ENCODE peak calls at places on chromosomes 4 and X, in four cellular contexts. Q, X, M and W are unnamed samples.

GRCh38 chrX:41473936-41474725 is 27.0 kb downstream of the NYX start:
- DNase-seq in X (no peak), M (no peak), Q (no peak), W (no peak)

GRCh38 chr4:8136972-8137710 is 21.5 kb downstream of the ABLIM2 start:
- DNase-seq in Q (no peak), X (no peak), M (no peak), W (no peak)

GRCh38 chrX:1452497-1453389 is at the start of gene ASMTL:
- DNase-seq in Q (peak; percentile 100), M (peak; percentile 97), X (peak; percentile 100), W (peak; percentile 100)

GRCh38 chr4:99029852-99030251 is 34.3 kb downstream of the METAP1 start:
- DNase-seq in M (no peak), Q (no peak), X (no peak), W (no peak)

GRCh38 chr4:54226399-54227260 is 2.5 kb upstream of the PDGFRA start:
- DNase-seq in M (peak; percentile 14), Q (peak; percentile 68), X (no peak), W (peak; percentile 47)

GRCh38 chr4:27714073-27714472 is 853.4 kb downstream of the STIM2 start:
- DNase-seq in Q (no peak), M (no peak), X (no peak), W (no peak)

GRCh38 chrX:134484039-134484438 is 24.1 kb downstream of the HPRT1 start:
- DNase-seq in Q (no peak), X (no peak), M (no peak), W (no peak)

GRCh38 chr4:155529197-155529596 is 137.5 kb upstream of the GUCY1A1 start:
- DNase-seq in M (no peak), X (no peak), Q (no peak), W (no peak)

GRCh38 chr4:8754634-8755589 is 116.7 kb downstream of the HMX1 start:
- DNase-seq in Q (peak; percentile 12), X (no peak), M (no peak), W (no peak)

GRCh38 chr4:47482326-47482725 is 2.7 kb upstream of the ATP10D start:
- DNase-seq in X (no peak), Q (no peak), M (peak; percentile 73), W (no peak)

GRCh38 chr4:53917719-53918118 is 146.7 kb downstream of the CHIC2 start:
- DNase-seq in M (peak; percentile 27), Q (no peak), X (no peak), W (no peak)

GRCh38 chr4:57109847-57110634 is at the start of gene IGFBP7:
- DNase-seq in Q (peak; percentile 74), X (no peak), M (no peak), W (peak; percentile 52)

GRCh38 chrX:39905475-39905889 is 192.3 kb downstream of the BCOR start:
- DNase-seq in M (no peak), X (no peak), Q (no peak), W (peak; percentile 37)

GRCh38 chr4:76212851-76213414 is 691 bp downstream of the SCARB2 start:
- DNase-seq in M (peak; percentile 12), X (no peak), Q (no peak), W (no peak)

GRCh38 chr4:53371843-53372521 is 5.5 kb upstream of the FIP1L1 start:
- DNase-seq in M (no peak), Q (no peak), X (no peak), W (no peak)

GRCh38 chrX:72273718-72274117 is 3.3 kb downstream of the RPS4X start:
- DNase-seq in M (no peak), Q (no peak), X (no peak), W (no peak)

GRCh38 chrX:50211510-50211909 is 6.9 kb downstream of the CCNB3 start:
- DNase-seq in M (peak; percentile 21), X (no peak), Q (no peak), W (no peak)

GRCh38 chr4:159010563-159011260 is 92.2 kb upstream of the RAPGEF2 start:
- DNase-seq in M (no peak), Q (peak; percentile 70), X (no peak), W (no peak)

GRCh38 chr4:80215449-80216052 is 18.2 kb downstream of the PRDM8 start:
- DNase-seq in Q (no peak), M (no peak), X (no peak), W (no peak)

GRCh38 chr4:2871911-2872310 is 28.3 kb downstream of the ADD1 start:
- DNase-seq in M (no peak), Q (no peak), X (no peak), W (no peak)

GRCh38 chr4:2413821-2414610 is 4.4 kb downstream of the ZFYVE28 start:
- DNase-seq in X (no peak), M (no peak), Q (peak; percentile 43), W (no peak)

GRCh38 chr4:19739101-19739651 is 512.5 kb upstream of the SLIT2 start:
- DNase-seq in M (peak; percentile 95), Q (no peak), X (no peak), W (peak; percentile 5)

GRCh38 chr4:7414736-7415510 is 19.8 kb downstream of the PSAPL1 start:
- DNase-seq in Q (no peak), M (no peak), X (no peak), W (no peak)

GRCh38 chr4:139460565-139460964 is 6.6 kb downstream of the RAB33B start:
- DNase-seq in X (no peak), M (no peak), Q (no peak), W (no peak)

GRCh38 chr4:123114084-123114914 is 191.9 kb upstream of the NUDT6 start:
- DNase-seq in Q (no peak), X (no peak), M (no peak), W (no peak)

GRCh38 chr4:18666322-18666721 is 644.8 kb upstream of the LCORL start:
- DNase-seq in X (no peak), M (no peak), Q (no peak), W (no peak)

GRCh38 chr4:140266958-140267568 is 106.4 kb upstream of the SCOC start:
- DNase-seq in M (peak; percentile 86), Q (no peak), X (no peak), W (no peak)

GRCh38 chr4:106986486-106986885 is 49.6 kb downstream of the DKK2 start:
- DNase-seq in M (peak; percentile 39), Q (no peak), X (no peak), W (no peak)

GRCh38 chr4:156799121-156799589 is 172.4 kb downstream of the PDGFC start:
- DNase-seq in Q (no peak), M (no peak), X (no peak), W (no peak)

GRCh38 chrX:113522814-113523213 is 682.2 kb upstream of the AMOT start:
- DNase-seq in Q (no peak), M (no peak), X (no peak), W (no peak)

GRCh38 chrX:39736219-39737211 is 361.2 kb downstream of the BCOR start:
- DNase-seq in Q (peak; percentile 82), M (peak; percentile 51), X (no peak), W (no peak)

GRCh38 chrX:148995661-148996060 is 495.2 kb downstream of the AFF2 start:
- DNase-seq in X (no peak), M (no peak), Q (no peak), W (no peak)

GRCh38 chr4:85406185-85406584 is 68.8 kb upstream of the ARHGAP24 start:
- DNase-seq in X (no peak), Q (no peak), M (no peak), W (no peak)

GRCh38 chr4:56219447-56219846 is 167.8 kb downstream of the AASDH start:
- DNase-seq in Q (no peak), M (no peak), X (no peak), W (no peak)

GRCh38 chr4:67658302-67658701 is 42.7 kb downstream of the UBA6 start:
- DNase-seq in X (no peak), M (no peak), Q (no peak), W (no peak)

DNA sequence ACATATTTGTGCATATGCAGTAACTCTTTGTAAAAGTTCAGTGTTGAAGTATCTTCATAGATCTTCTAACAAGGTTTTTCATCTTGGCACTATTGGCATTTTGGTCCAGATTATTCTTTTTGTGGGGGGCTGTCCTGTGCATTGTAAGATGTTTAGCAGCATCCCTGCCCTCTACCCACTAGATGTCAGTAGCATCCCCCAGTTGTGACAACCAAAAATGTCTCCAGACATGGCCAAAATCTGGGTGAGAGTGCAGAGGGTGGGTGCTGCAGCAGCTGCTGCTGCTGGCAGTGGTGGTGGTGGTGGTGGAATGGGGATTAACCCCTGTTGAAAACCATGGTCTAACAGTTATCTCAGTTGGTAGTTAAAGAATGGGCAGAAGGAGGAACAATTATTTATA is 370.0 kb downstream of the GPAT3 start:
- DNase-seq in M (no peak), Q (no peak), X (no peak), W (peak; percentile 29)
- TF ChIP-seq CTCF in M (peak; percentile 61), Q (no peak), X (no peak), W (peak; percentile 53)

GRCh38 chr4:94746746-94747145 is 11.0 kb upstream of the BMPR1B start:
- DNase-seq in Q (no peak), X (no peak), M (no peak), W (no peak)
- TF ChIP-seq CTCF in Q (no peak), X (no peak), M (no peak), W (no peak)

GRCh38 chrX:119698835-119699234 is 5.9 kb upstream of the SEPTIN6 start:
- DNase-seq in X (no peak), Q (no peak), M (peak; percentile 40), W (peak; percentile 26)
- TF ChIP-seq CTCF in X (peak; percentile 60), Q (peak; percentile 43), M (peak; percentile 71), W (peak; percentile 48)

GRCh38 chr4:70183940-70184246 is 11.6 kb upstream of the ODAM start:
- DNase-seq in X (no peak), Q (no peak), M (no peak), W (no peak)
- TF ChIP-seq CTCF in X (no peak), Q (peak; percentile 22), M (no peak), W (peak; percentile 33)

DNA sequence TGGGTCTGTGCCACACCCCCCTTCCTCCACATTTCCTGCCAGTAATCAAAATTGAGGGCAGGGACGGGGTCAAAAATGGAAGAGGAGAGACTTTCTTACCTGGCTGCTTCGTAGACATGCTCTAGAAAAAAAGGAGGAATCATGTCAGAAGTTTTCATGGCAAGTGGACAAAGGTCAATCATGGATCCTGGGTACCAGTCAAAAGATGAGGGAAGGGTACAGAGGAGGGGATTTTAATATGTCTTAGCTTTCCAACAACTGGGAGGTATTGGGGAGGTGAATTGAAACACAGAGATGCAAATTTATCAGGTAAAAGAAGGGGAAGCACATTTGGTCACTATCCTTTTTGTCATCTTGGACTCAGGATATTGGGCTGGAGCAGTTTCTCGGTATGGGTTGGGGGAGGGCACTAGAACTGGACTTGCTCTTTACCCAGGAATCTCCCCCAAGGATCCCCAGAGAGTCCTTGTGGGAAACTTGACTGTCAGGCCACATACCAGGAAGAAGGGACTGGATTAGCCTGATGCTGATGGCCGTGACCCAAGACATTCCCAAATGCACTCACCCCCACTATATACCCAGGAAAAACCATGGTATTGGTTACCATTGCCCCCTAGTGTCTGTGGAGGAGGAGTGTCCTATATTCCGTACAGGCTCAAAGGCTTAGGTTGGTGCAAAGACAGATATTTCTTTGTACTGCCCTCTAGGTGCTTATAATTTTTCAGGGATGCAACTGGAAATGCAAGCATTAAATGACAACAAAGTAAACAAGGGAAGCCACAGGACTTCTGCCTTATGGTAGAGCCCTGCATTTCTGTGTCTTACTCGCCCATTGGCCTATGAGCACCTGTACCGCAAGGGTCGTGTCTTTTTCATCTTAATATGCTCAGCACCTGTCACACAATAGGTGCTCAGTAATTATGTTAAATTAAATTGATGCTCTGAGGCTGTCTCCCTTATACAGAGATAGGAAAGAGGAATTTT is 16.8 kb downstream of the VSIG4 start:
- DNase-seq in M (no peak), Q (no peak), X (no peak), W (no peak)
- TF ChIP-seq CTCF in M (no peak), Q (peak; percentile 9), X (no peak), W (no peak)

GRCh38 chr4:170497105-170497504 is 407.3 kb upstream of the AADAT start:
- DNase-seq in Q (no peak), M (no peak), X (no peak), W (peak; percentile 17)
- TF ChIP-seq CTCF in Q (no peak), M (no peak), X (no peak), W (no peak)